ENCODE peak calls at places on chromosomes 11 and 22, in five cellular contexts. One of them, this sample, is unnamed.
A peak's percentile ranks its signal among the peaks of the same experiment; 100 is the strongest.

GRCh38 chr11:58193403-58193802 is 4.5 kb downstream of the OR9Q2 start:
- DNase-seq in ovary: no peak
- DNase-seq in fibroblast of lung: no peak
- DNase-seq in psoas muscle: no peak
- DNase-seq in cardiac muscle cell: no peak
- DNase-seq in this sample: no peak

GRCh38 chr11:130315354-130315970 is 745 bp upstream of the ZBTB44 start:
- DNase-seq in psoas muscle: peak; percentile 32
- DNase-seq in cardiac muscle cell: peak; percentile 10
- DNase-seq in ovary: peak; percentile 27
- DNase-seq in fibroblast of lung: no peak
- DNase-seq in this sample: peak; percentile 47

GRCh38 chr22:21457023-21457787 is 10.0 kb upstream of the TMEM191C start:
- DNase-seq in fibroblast of lung: peak; percentile 15
- DNase-seq in cardiac muscle cell: no peak
- DNase-seq in ovary: no peak
- DNase-seq in psoas muscle: no peak
- DNase-seq in this sample: no peak

GRCh38 chr11:96228911-96229310 is 114.1 kb downstream of the MAML2 start:
- DNase-seq in fibroblast of lung: no peak
- DNase-seq in ovary: no peak
- DNase-seq in psoas muscle: no peak
- DNase-seq in cardiac muscle cell: peak; percentile 77
- DNase-seq in this sample: no peak

GRCh38 chr22:25282671-25283561 is 63.5 kb downstream of the CRYBB2 start:
- DNase-seq in fibroblast of lung: no peak
- DNase-seq in cardiac muscle cell: no peak
- DNase-seq in psoas muscle: no peak
- DNase-seq in ovary: no peak
- DNase-seq in this sample: no peak

GRCh38 chr22:31614781-31615480 is 47.1 kb downstream of the PISD start:
- DNase-seq in ovary: no peak
- DNase-seq in fibroblast of lung: no peak
- DNase-seq in psoas muscle: no peak
- DNase-seq in cardiac muscle cell: no peak
- DNase-seq in this sample: no peak

GRCh38 chr11:60987577-60988277 is 16.2 kb downstream of the CD6 start:
- DNase-seq in psoas muscle: no peak
- DNase-seq in cardiac muscle cell: no peak
- DNase-seq in ovary: no peak
- DNase-seq in fibroblast of lung: no peak
- DNase-seq in this sample: peak; percentile 44

GRCh38 chr11:92473736-92474135 is 249.1 kb downstream of the FAT3 start:
- DNase-seq in fibroblast of lung: no peak
- DNase-seq in ovary: no peak
- DNase-seq in psoas muscle: no peak
- DNase-seq in cardiac muscle cell: peak; percentile 1
- DNase-seq in this sample: no peak

GRCh38 chr11:130121430-130121978 is 38.1 kb upstream of the ST14 start:
- DNase-seq in ovary: no peak
- DNase-seq in psoas muscle: no peak
- DNase-seq in cardiac muscle cell: peak; percentile 74
- DNase-seq in fibroblast of lung: peak; percentile 79
- DNase-seq in this sample: no peak

GRCh38 chr11:12531681-12532080 is 142.5 kb upstream of the TEAD1 start:
- DNase-seq in ovary: no peak
- DNase-seq in cardiac muscle cell: no peak
- DNase-seq in fibroblast of lung: no peak
- DNase-seq in psoas muscle: no peak
- DNase-seq in this sample: no peak

GRCh38 chr22:20244744-20245576 is 23.2 kb downstream of the RTN4R start:
- DNase-seq in fibroblast of lung: no peak
- DNase-seq in psoas muscle: no peak
- DNase-seq in cardiac muscle cell: no peak
- DNase-seq in ovary: no peak
- DNase-seq in this sample: peak; percentile 6

GRCh38 chr22:44807232-44807631 is 54.9 kb downstream of the ARHGAP8 start:
- DNase-seq in ovary: no peak
- DNase-seq in psoas muscle: no peak
- DNase-seq in cardiac muscle cell: no peak
- DNase-seq in fibroblast of lung: no peak
- DNase-seq in this sample: no peak

GRCh38 chr11:68127791-68128681 is 6.8 kb upstream of the CHKA start:
- DNase-seq in cardiac muscle cell: peak; percentile 91
- DNase-seq in psoas muscle: peak; percentile 46
- DNase-seq in fibroblast of lung: peak; percentile 64
- DNase-seq in ovary: peak; percentile 89
- DNase-seq in this sample: no peak

GRCh38 chr11:120137187-120137610 is 714 bp downstream of the TRIM29 start:
- DNase-seq in psoas muscle: no peak
- DNase-seq in fibroblast of lung: no peak
- DNase-seq in ovary: no peak
- DNase-seq in cardiac muscle cell: no peak
- DNase-seq in this sample: no peak

GRCh38 chr22:29112680-29113079 is 39.8 kb downstream of the KREMEN1 start:
- DNase-seq in psoas muscle: no peak
- DNase-seq in fibroblast of lung: no peak
- DNase-seq in cardiac muscle cell: no peak
- DNase-seq in ovary: no peak
- DNase-seq in this sample: no peak

GRCh38 chr11:63244862-63245261 is 1.5 kb upstream of the SLC22A25 start:
- DNase-seq in cardiac muscle cell: no peak
- DNase-seq in psoas muscle: no peak
- DNase-seq in ovary: no peak
- DNase-seq in fibroblast of lung: no peak
- DNase-seq in this sample: no peak

GRCh38 chr11:68956547-68957254 is 24.1 kb downstream of the MRGPRD start:
- DNase-seq in psoas muscle: no peak
- DNase-seq in fibroblast of lung: no peak
- DNase-seq in cardiac muscle cell: no peak
- DNase-seq in ovary: no peak
- DNase-seq in this sample: no peak

GRCh38 chr22:32127904-32128303 is 31.2 kb downstream of the C22orf42 start:
- DNase-seq in ovary: no peak
- DNase-seq in psoas muscle: no peak
- DNase-seq in fibroblast of lung: no peak
- DNase-seq in cardiac muscle cell: no peak
- DNase-seq in this sample: no peak

GRCh38 chr11:41074318-41074717 is 385.1 kb downstream of the LRRC4C start:
- DNase-seq in psoas muscle: no peak
- DNase-seq in cardiac muscle cell: no peak
- DNase-seq in ovary: no peak
- DNase-seq in fibroblast of lung: no peak
- DNase-seq in this sample: no peak

GRCh38 chr11:73199446-73199845 is 18.6 kb upstream of the P2RY2 start:
- DNase-seq in psoas muscle: no peak
- DNase-seq in ovary: no peak
- DNase-seq in fibroblast of lung: no peak
- DNase-seq in cardiac muscle cell: no peak
- DNase-seq in this sample: no peak

GRCh38 chr11:92225563-92226308 is 1.1 kb downstream of the FAT3 start:
- DNase-seq in ovary: no peak
- DNase-seq in fibroblast of lung: peak; percentile 34
- DNase-seq in cardiac muscle cell: peak; percentile 13
- DNase-seq in psoas muscle: no peak
- DNase-seq in this sample: no peak

GRCh38 chr11:96014234-96014633 is 90.3 kb upstream of the MTMR2 start:
- DNase-seq in cardiac muscle cell: peak; percentile 59
- DNase-seq in fibroblast of lung: peak; percentile 37
- DNase-seq in ovary: no peak
- DNase-seq in psoas muscle: no peak
- DNase-seq in this sample: peak; percentile 41

GRCh38 chr22:50705219-50705691 is 32.6 kb downstream of the SHANK3 start:
- DNase-seq in fibroblast of lung: peak; percentile 72
- DNase-seq in cardiac muscle cell: peak; percentile 89
- DNase-seq in psoas muscle: no peak
- DNase-seq in ovary: peak; percentile 23
- DNase-seq in this sample: no peak

GRCh38 chr11:96054870-96055705 is 131.2 kb upstream of the MTMR2 start:
- DNase-seq in psoas muscle: no peak
- DNase-seq in ovary: no peak
- DNase-seq in cardiac muscle cell: peak; percentile 70
- DNase-seq in fibroblast of lung: peak; percentile 74
- DNase-seq in this sample: no peak

GRCh38 chr11:43922974-43923326 is 19.5 kb upstream of the C11orf96 start:
- DNase-seq in ovary: peak; percentile 10
- DNase-seq in cardiac muscle cell: no peak
- DNase-seq in fibroblast of lung: no peak
- DNase-seq in psoas muscle: no peak
- DNase-seq in this sample: no peak

GRCh38 chr11:43925063-43925931 is 17.1 kb upstream of the C11orf96 start:
- DNase-seq in psoas muscle: no peak
- DNase-seq in ovary: no peak
- DNase-seq in cardiac muscle cell: no peak
- DNase-seq in fibroblast of lung: no peak
- DNase-seq in this sample: no peak

GRCh38 chr11:43924112-43924855 is 18.2 kb upstream of the C11orf96 start:
- DNase-seq in cardiac muscle cell: no peak
- DNase-seq in fibroblast of lung: no peak
- DNase-seq in ovary: no peak
- DNase-seq in psoas muscle: no peak
- DNase-seq in this sample: no peak

GRCh38 chr11:43922295-43922648 is 20.2 kb upstream of the C11orf96 start:
- DNase-seq in psoas muscle: no peak
- DNase-seq in cardiac muscle cell: no peak
- DNase-seq in fibroblast of lung: no peak
- DNase-seq in ovary: no peak
- DNase-seq in this sample: no peak

DNA sequence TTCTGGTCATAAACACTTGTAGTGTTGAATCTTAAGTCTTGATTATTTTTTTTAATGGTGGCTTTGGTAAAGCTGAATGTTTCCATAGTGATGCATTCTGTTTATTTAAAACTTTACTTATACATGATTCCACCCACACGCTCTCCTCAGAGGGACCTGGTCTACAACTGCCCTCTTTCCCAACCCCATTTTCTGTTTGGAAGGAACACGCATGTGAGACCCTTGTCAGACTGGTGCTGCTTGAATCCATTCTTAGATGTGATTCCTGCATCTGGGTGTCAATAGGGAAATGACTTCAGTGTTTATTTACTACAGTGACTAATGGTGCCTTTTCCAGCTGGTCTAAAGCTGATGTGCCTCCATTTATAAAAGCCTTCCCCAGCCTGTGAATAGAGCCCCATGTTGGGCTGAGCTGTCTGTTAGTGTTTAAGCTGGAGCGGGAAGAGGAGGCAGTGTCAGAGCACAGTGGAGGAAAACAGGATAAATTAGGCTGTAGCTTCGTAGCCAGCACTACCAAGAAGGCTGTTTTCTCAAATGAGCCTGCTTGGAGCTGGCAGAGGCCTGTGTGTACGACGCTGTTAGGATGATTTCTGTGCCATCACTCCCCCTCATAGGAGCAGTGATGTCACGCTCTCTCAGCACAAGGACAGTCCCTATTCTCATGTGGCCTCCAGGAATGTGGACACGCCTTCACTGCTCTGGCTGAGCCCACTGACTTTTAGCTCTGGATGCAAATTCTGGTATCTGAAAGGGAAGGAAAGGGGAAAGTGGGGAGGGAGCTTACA is 18.9 kb upstream of the C11orf96 start:
- DNase-seq in cardiac muscle cell: peak; percentile 57
- DNase-seq in psoas muscle: peak; percentile 58
- DNase-seq in ovary: peak; percentile 6
- DNase-seq in fibroblast of lung: peak; percentile 95
- DNase-seq in this sample: no peak
- H3K4me1 ChIP-seq in cardiac muscle cell: peaks cover 12% of the 10 kb centered on the region
- H3K4me1 ChIP-seq in psoas muscle: peaks cover 39% of the 10 kb centered on the region
- H3K4me1 ChIP-seq in ovary: peaks cover 60% of the 10 kb centered on the region
- H3K4me1 ChIP-seq in fibroblast of lung: peaks cover 34% of the 10 kb centered on the region
- H3K4me1 ChIP-seq in this sample: no peaks in the 10 kb centered on the region

DNA sequence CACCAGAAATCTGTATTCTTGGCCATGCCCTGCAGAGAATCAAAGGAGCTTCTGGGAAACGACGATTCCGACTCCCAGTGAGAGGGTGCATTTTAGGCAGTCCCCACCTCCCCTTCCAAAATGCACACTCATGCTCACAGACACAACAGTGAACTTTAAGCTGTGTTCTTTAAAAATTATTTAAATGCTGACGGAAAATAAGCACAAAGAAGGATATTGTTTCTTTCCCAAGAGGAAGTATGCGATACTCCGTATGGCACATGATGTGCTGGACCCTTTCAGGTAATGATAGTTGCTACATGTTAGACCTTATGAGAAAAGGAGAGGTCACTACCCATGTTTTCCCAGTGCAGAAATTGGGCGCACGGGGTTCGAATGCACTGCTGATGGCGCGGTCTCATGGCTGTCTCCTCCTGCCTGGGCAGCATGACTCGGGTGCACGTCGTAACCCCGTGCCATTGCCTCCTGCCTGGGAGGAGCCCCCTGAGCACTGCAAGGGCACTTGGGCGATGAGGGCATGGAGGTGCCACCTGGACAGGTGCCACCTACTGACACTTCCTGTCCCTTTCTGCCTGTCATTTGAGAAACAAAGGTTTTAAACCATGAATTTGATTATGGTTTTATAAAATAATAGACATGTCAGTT is 63.9 kb upstream of the CTTN start:
- DNase-seq in psoas muscle: no peak
- DNase-seq in cardiac muscle cell: no peak
- DNase-seq in fibroblast of lung: no peak
- DNase-seq in ovary: no peak
- DNase-seq in this sample: no peak
- H3K36me3 ChIP-seq in psoas muscle: peaks cover 100% of the 10 kb centered on the region
- H3K36me3 ChIP-seq in cardiac muscle cell: peaks cover 33% of the 10 kb centered on the region
- H3K36me3 ChIP-seq in fibroblast of lung: peaks cover 24% of the 10 kb centered on the region
- H3K36me3 ChIP-seq in ovary: no peaks in the 10 kb centered on the region
- H3K36me3 ChIP-seq in this sample: peaks cover 83% of the 10 kb centered on the region

GRCh38 chr22:37638351-37639069 is 959 bp upstream of the SH3BP1 start:
- DNase-seq in psoas muscle: no peak
- DNase-seq in fibroblast of lung: no peak
- DNase-seq in ovary: no peak
- DNase-seq in cardiac muscle cell: no peak
- DNase-seq in this sample: no peak
- H3K4me1 ChIP-seq in psoas muscle: peaks cover 14% of the 10 kb centered on the region
- H3K4me1 ChIP-seq in fibroblast of lung: peaks cover 36% of the 10 kb centered on the region
- H3K4me1 ChIP-seq in ovary: peaks cover 14% of the 10 kb centered on the region
- H3K4me1 ChIP-seq in cardiac muscle cell: peaks cover 28% of the 10 kb centered on the region
- H3K4me1 ChIP-seq in this sample: peaks cover 94% of the 10 kb centered on the region

DNA sequence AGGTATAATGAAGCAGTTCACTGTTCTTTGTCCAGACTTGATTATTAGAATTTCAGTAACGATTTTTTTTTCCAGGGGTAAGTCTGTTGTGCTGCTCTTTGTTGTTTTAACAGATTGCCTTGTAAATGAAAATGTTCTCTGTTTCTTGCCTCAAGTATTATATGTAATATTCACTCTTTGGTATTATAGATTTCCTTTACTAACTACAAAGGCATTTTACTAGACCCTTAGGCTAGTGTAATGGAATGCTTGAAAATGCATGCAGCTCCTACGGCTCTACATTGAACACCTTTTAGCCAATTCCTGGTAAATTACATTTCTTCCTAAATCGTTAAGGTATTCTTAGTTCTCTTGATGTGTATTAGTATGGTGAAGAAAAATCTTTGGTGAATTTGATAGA is 113.3 kb downstream of the DBX1 start:
- DNase-seq in ovary: no peak
- DNase-seq in fibroblast of lung: no peak
- DNase-seq in psoas muscle: no peak
- DNase-seq in cardiac muscle cell: no peak
- DNase-seq in this sample: no peak
- H3K36me3 ChIP-seq in ovary: no peaks in the 10 kb centered on the region
- H3K36me3 ChIP-seq in fibroblast of lung: peaks cover 20% of the 10 kb centered on the region
- H3K36me3 ChIP-seq in psoas muscle: peaks cover 4% of the 10 kb centered on the region
- H3K36me3 ChIP-seq in cardiac muscle cell: peaks cover 71% of the 10 kb centered on the region
- H3K36me3 ChIP-seq in this sample: no peaks in the 10 kb centered on the region

GRCh38 chr11:46671958-46672315 is 28.5 kb downstream of the ARHGAP1 start:
- DNase-seq in fibroblast of lung: no peak
- DNase-seq in ovary: no peak
- DNase-seq in cardiac muscle cell: no peak
- DNase-seq in psoas muscle: no peak
- DNase-seq in this sample: no peak
- H3K4me1 ChIP-seq in fibroblast of lung: peaks cover 4% of the 10 kb centered on the region
- H3K4me1 ChIP-seq in ovary: peaks cover 24% of the 10 kb centered on the region
- H3K4me1 ChIP-seq in cardiac muscle cell: peaks cover 19% of the 10 kb centered on the region
- H3K4me1 ChIP-seq in psoas muscle: peaks cover 17% of the 10 kb centered on the region
- H3K4me1 ChIP-seq in this sample: peaks cover 72% of the 10 kb centered on the region

This sample was measured in effector memory CD4-positive, alpha-beta T cell.